ENCODE peak calls at places on chromosomes 13 and 19, in six cellular contexts. One of them, this sample, is unnamed.

GRCh38 chr13:98893361-98893760 is 84.5 kb downstream of the DOCK9 start:
- DNase-seq in CD4-positive, CD25-positive, alpha-beta regulatory T cell: no peak
- DNase-seq in heart right ventricle: no peak
- DNase-seq in RWPE1: no peak
- DNase-seq in endothelial cell of umbilical vein: peak
- DNase-seq in stomach: no peak
- DNase-seq in this sample: no peak

GRCh38 chr13:65744761-65745160 is 1485.4 kb downstream of the PCDH9 start:
- DNase-seq in heart right ventricle: no peak
- DNase-seq in stomach: no peak
- DNase-seq in CD4-positive, CD25-positive, alpha-beta regulatory T cell: no peak
- DNase-seq in RWPE1: no peak
- DNase-seq in endothelial cell of umbilical vein: no peak
- DNase-seq in this sample: no peak

GRCh38 chr13:65965496-65965895 is 1264.6 kb downstream of the PCDH9 start:
- DNase-seq in endothelial cell of umbilical vein: no peak
- DNase-seq in heart right ventricle: no peak
- DNase-seq in stomach: no peak
- DNase-seq in RWPE1: no peak
- DNase-seq in CD4-positive, CD25-positive, alpha-beta regulatory T cell: no peak
- DNase-seq in this sample: no peak

GRCh38 chr19:15062036-15062435 is 12.8 kb downstream of the CASP14 start:
- DNase-seq in endothelial cell of umbilical vein: no peak
- DNase-seq in heart right ventricle: no peak
- DNase-seq in RWPE1: no peak
- DNase-seq in CD4-positive, CD25-positive, alpha-beta regulatory T cell: no peak
- DNase-seq in stomach: no peak
- DNase-seq in this sample: no peak

GRCh38 chr13:35978607-35979316 is 152.4 kb downstream of the DCLK1 start:
- DNase-seq in CD4-positive, CD25-positive, alpha-beta regulatory T cell: peak
- DNase-seq in stomach: no peak
- DNase-seq in RWPE1: peak
- DNase-seq in heart right ventricle: no peak
- DNase-seq in endothelial cell of umbilical vein: peak
- DNase-seq in this sample: no peak

GRCh38 chr13:59906413-59907027 is 257.2 kb downstream of the DIAPH3 start:
- DNase-seq in heart right ventricle: no peak
- DNase-seq in endothelial cell of umbilical vein: peak
- DNase-seq in CD4-positive, CD25-positive, alpha-beta regulatory T cell: peak
- DNase-seq in RWPE1: peak
- DNase-seq in stomach: no peak
- DNase-seq in this sample: no peak

GRCh38 chr13:56902276-56902675 is 238.4 kb upstream of the PRR20A start:
- DNase-seq in endothelial cell of umbilical vein: no peak
- DNase-seq in stomach: no peak
- DNase-seq in RWPE1: no peak
- DNase-seq in heart right ventricle: no peak
- DNase-seq in CD4-positive, CD25-positive, alpha-beta regulatory T cell: no peak
- DNase-seq in this sample: no peak

GRCh38 chr19:48780684-48781391 is 25.5 kb downstream of the FGF21 start:
- DNase-seq in heart right ventricle: no peak
- DNase-seq in CD4-positive, CD25-positive, alpha-beta regulatory T cell: no peak
- DNase-seq in RWPE1: no peak
- DNase-seq in endothelial cell of umbilical vein: peak
- DNase-seq in stomach: peak
- DNase-seq in this sample: no peak

GRCh38 chr19:1357695-1358094 is 26.0 kb upstream of the NDUFS7 start:
- DNase-seq in endothelial cell of umbilical vein: no peak
- DNase-seq in stomach: no peak
- DNase-seq in heart right ventricle: no peak
- DNase-seq in RWPE1: no peak
- DNase-seq in CD4-positive, CD25-positive, alpha-beta regulatory T cell: no peak
- DNase-seq in this sample: no peak

GRCh38 chr13:114017966-114018365 is 44.1 kb upstream of the C13orf46 start:
- DNase-seq in endothelial cell of umbilical vein: no peak
- DNase-seq in stomach: no peak
- DNase-seq in heart right ventricle: peak
- DNase-seq in CD4-positive, CD25-positive, alpha-beta regulatory T cell: no peak
- DNase-seq in RWPE1: no peak
- DNase-seq in this sample: no peak

GRCh38 chr19:48403606-48404005 is 10.1 kb downstream of the GRIN2D start:
- DNase-seq in endothelial cell of umbilical vein: peak
- DNase-seq in stomach: no peak
- DNase-seq in RWPE1: peak
- DNase-seq in heart right ventricle: no peak
- DNase-seq in CD4-positive, CD25-positive, alpha-beta regulatory T cell: peak
- DNase-seq in this sample: peak

GRCh38 chr19:33471111-33471996 is 50.2 kb downstream of the PEPD start:
- DNase-seq in heart right ventricle: no peak
- DNase-seq in CD4-positive, CD25-positive, alpha-beta regulatory T cell: no peak
- DNase-seq in RWPE1: no peak
- DNase-seq in endothelial cell of umbilical vein: no peak
- DNase-seq in stomach: no peak
- DNase-seq in this sample: no peak

GRCh38 chr13:79512950-79513349 is 32.0 kb downstream of the NDFIP2 start:
- DNase-seq in stomach: no peak
- DNase-seq in RWPE1: no peak
- DNase-seq in CD4-positive, CD25-positive, alpha-beta regulatory T cell: no peak
- DNase-seq in heart right ventricle: no peak
- DNase-seq in endothelial cell of umbilical vein: no peak
- DNase-seq in this sample: no peak

GRCh38 chr13:40076765-40077362 is 421.4 kb downstream of the COG6 start:
- DNase-seq in endothelial cell of umbilical vein: no peak
- DNase-seq in RWPE1: no peak
- DNase-seq in stomach: no peak
- DNase-seq in heart right ventricle: no peak
- DNase-seq in CD4-positive, CD25-positive, alpha-beta regulatory T cell: no peak
- DNase-seq in this sample: no peak

GRCh38 chr13:105597573-105597972 is 937.9 kb downstream of the EFNB2 start:
- DNase-seq in RWPE1: no peak
- DNase-seq in stomach: no peak
- DNase-seq in heart right ventricle: no peak
- DNase-seq in endothelial cell of umbilical vein: no peak
- DNase-seq in CD4-positive, CD25-positive, alpha-beta regulatory T cell: no peak
- DNase-seq in this sample: no peak

GRCh38 chr13:40164137-40164536 is 502.3 kb downstream of the FOXO1 start:
- DNase-seq in heart right ventricle: no peak
- DNase-seq in RWPE1: peak
- DNase-seq in endothelial cell of umbilical vein: peak
- DNase-seq in stomach: no peak
- DNase-seq in CD4-positive, CD25-positive, alpha-beta regulatory T cell: no peak
- DNase-seq in this sample: no peak

GRCh38 chr13:36945078-36945477 is 25.0 kb upstream of the SMAD9 start:
- DNase-seq in heart right ventricle: no peak
- DNase-seq in CD4-positive, CD25-positive, alpha-beta regulatory T cell: no peak
- DNase-seq in RWPE1: no peak
- DNase-seq in endothelial cell of umbilical vein: peak
- DNase-seq in stomach: no peak
- DNase-seq in this sample: no peak

GRCh38 chr19:58364127-58364526 is 1.6 kb upstream of the ZNF497 start:
- DNase-seq in stomach: no peak
- DNase-seq in CD4-positive, CD25-positive, alpha-beta regulatory T cell: no peak
- DNase-seq in heart right ventricle: no peak
- DNase-seq in RWPE1: no peak
- DNase-seq in endothelial cell of umbilical vein: no peak
- DNase-seq in this sample: no peak

GRCh38 chr13:33249066-33249465 is 36.5 kb downstream of the STARD13 start:
- DNase-seq in endothelial cell of umbilical vein: peak
- DNase-seq in stomach: no peak
- DNase-seq in CD4-positive, CD25-positive, alpha-beta regulatory T cell: no peak
- DNase-seq in RWPE1: no peak
- DNase-seq in heart right ventricle: no peak
- DNase-seq in this sample: no peak

GRCh38 chr13:33252103-33252502 is 33.5 kb downstream of the STARD13 start:
- DNase-seq in heart right ventricle: peak
- DNase-seq in stomach: no peak
- DNase-seq in CD4-positive, CD25-positive, alpha-beta regulatory T cell: no peak
- DNase-seq in RWPE1: no peak
- DNase-seq in endothelial cell of umbilical vein: no peak
- DNase-seq in this sample: no peak

GRCh38 chr13:33249894-33250293 is 35.7 kb downstream of the STARD13 start:
- DNase-seq in heart right ventricle: no peak
- DNase-seq in endothelial cell of umbilical vein: no peak
- DNase-seq in CD4-positive, CD25-positive, alpha-beta regulatory T cell: no peak
- DNase-seq in RWPE1: no peak
- DNase-seq in stomach: no peak
- DNase-seq in this sample: no peak

GRCh38 chr13:33251131-33251629 is 34.4 kb downstream of the STARD13 start:
- DNase-seq in stomach: no peak
- DNase-seq in heart right ventricle: no peak
- DNase-seq in RWPE1: peak
- DNase-seq in CD4-positive, CD25-positive, alpha-beta regulatory T cell: no peak
- DNase-seq in endothelial cell of umbilical vein: peak
- DNase-seq in this sample: no peak

DNA sequence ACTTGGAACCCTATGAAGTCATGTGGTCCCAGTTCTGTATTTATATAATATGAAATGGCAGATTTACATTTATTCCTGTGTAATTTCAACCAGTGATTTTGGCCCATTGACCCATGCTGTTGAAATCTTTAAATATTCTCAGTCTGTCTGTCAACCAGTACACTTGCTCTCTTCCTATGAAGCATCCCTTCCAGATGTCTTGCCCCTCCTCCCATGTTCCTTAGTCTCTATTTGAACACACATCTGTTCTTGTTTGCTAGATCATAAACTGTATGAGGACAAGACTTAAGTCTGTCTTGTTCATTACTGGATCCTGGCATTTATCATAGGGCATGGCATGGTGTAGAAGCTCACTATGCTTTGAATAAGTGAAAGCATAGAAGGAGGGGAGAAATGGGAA is 35.0 kb downstream of the STARD13 start:
- DNase-seq in heart right ventricle: no peak
- DNase-seq in endothelial cell of umbilical vein: peak
- DNase-seq in RWPE1: no peak
- DNase-seq in CD4-positive, CD25-positive, alpha-beta regulatory T cell: no peak
- DNase-seq in stomach: no peak
- DNase-seq in this sample: no peak
- H3K27ac ChIP-seq in heart right ventricle: peak
- H3K27ac ChIP-seq in endothelial cell of umbilical vein: peak
- H3K27ac ChIP-seq in RWPE1: no peak
- H3K27ac ChIP-seq in CD4-positive, CD25-positive, alpha-beta regulatory T cell: no peak
- H3K27ac ChIP-seq in stomach: peak
- H3K27ac ChIP-seq in this sample: no peak

GRCh38 chr19:36379510-36379819 is 464 bp upstream of the ZFP14 start:
- DNase-seq in endothelial cell of umbilical vein: no peak
- DNase-seq in stomach: no peak
- DNase-seq in heart right ventricle: no peak
- DNase-seq in CD4-positive, CD25-positive, alpha-beta regulatory T cell: no peak
- DNase-seq in RWPE1: no peak
- DNase-seq in this sample: no peak
- H3K27ac ChIP-seq in endothelial cell of umbilical vein: no peak
- H3K27ac ChIP-seq in stomach: peak
- H3K27ac ChIP-seq in heart right ventricle: peak
- H3K27ac ChIP-seq in CD4-positive, CD25-positive, alpha-beta regulatory T cell: no peak
- H3K27ac ChIP-seq in RWPE1: peak
- H3K27ac ChIP-seq in this sample: peak

GRCh38 chr13:30692108-30692507 is 43.2 kb upstream of the ALOX5AP start:
- DNase-seq in stomach: no peak
- DNase-seq in endothelial cell of umbilical vein: no peak
- DNase-seq in RWPE1: no peak
- DNase-seq in CD4-positive, CD25-positive, alpha-beta regulatory T cell: no peak
- DNase-seq in heart right ventricle: no peak
- DNase-seq in this sample: no peak
- H3K27ac ChIP-seq in stomach: no peak
- H3K27ac ChIP-seq in endothelial cell of umbilical vein: no peak
- H3K27ac ChIP-seq in RWPE1: no peak
- H3K27ac ChIP-seq in CD4-positive, CD25-positive, alpha-beta regulatory T cell: no peak
- H3K27ac ChIP-seq in heart right ventricle: no peak
- H3K27ac ChIP-seq in this sample: no peak

DNA sequence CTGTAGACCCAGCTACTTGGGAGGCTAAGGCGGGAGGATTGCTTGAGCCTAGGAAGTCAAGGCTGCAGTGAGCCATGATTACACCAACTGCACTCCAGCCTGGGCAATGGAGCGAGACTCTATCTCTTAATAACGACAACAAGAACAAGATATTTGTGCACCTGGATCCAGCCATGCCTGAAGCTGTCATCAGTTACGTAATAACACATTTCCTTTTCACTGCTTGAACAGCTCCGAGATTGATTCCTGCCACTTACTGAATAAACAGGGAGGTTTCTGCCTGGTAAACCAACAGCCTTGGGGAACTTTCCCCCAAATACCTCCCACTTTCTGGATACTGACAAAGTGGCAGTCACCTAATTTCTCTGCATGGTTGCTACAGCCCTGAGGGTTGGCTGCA is 5.4 kb downstream of the KANK2 start:
- DNase-seq in endothelial cell of umbilical vein: no peak
- DNase-seq in RWPE1: no peak
- DNase-seq in heart right ventricle: no peak
- DNase-seq in CD4-positive, CD25-positive, alpha-beta regulatory T cell: no peak
- DNase-seq in stomach: no peak
- DNase-seq in this sample: no peak
- H3K27ac ChIP-seq in endothelial cell of umbilical vein: no peak
- H3K27ac ChIP-seq in RWPE1: peak
- H3K27ac ChIP-seq in heart right ventricle: peak
- H3K27ac ChIP-seq in CD4-positive, CD25-positive, alpha-beta regulatory T cell: no peak
- H3K27ac ChIP-seq in stomach: peak
- H3K27ac ChIP-seq in this sample: no peak

GRCh38 chr19:16435999-16436650 is 35.6 kb downstream of the EPS15L1 start:
- DNase-seq in heart right ventricle: no peak
- DNase-seq in RWPE1: no peak
- DNase-seq in CD4-positive, CD25-positive, alpha-beta regulatory T cell: no peak
- DNase-seq in stomach: no peak
- DNase-seq in endothelial cell of umbilical vein: peak
- DNase-seq in this sample: no peak
- H3K27ac ChIP-seq in heart right ventricle: peak
- H3K27ac ChIP-seq in RWPE1: peak
- H3K27ac ChIP-seq in CD4-positive, CD25-positive, alpha-beta regulatory T cell: no peak
- H3K27ac ChIP-seq in stomach: peak
- H3K27ac ChIP-seq in endothelial cell of umbilical vein: peak
- H3K27ac ChIP-seq in this sample: peak

GRCh38 chr13:23392925-23393645 is 40.4 kb downstream of the SACS start:
- DNase-seq in endothelial cell of umbilical vein: no peak
- DNase-seq in RWPE1: no peak
- DNase-seq in heart right ventricle: no peak
- DNase-seq in stomach: no peak
- DNase-seq in CD4-positive, CD25-positive, alpha-beta regulatory T cell: no peak
- DNase-seq in this sample: no peak
- H3K27ac ChIP-seq in endothelial cell of umbilical vein: no peak
- H3K27ac ChIP-seq in RWPE1: no peak
- H3K27ac ChIP-seq in heart right ventricle: no peak
- H3K27ac ChIP-seq in stomach: no peak
- H3K27ac ChIP-seq in CD4-positive, CD25-positive, alpha-beta regulatory T cell: no peak
- H3K27ac ChIP-seq in this sample: no peak